ENCODE peak calls at places on chromosomes 5 and 9, in eight cellular contexts. C is A673, E is NCI-H2029, I is RKO, P is LoVo, F is WERI-Rb-1, A is cerebellar cortex, Q is upper lobe of right lung. R is an unnamed sample.

GRCh38 chr5:65900746-65901145 is 25.6 kb upstream of the ERBIN start:
- DNase-seq in C (no peak), E (no peak), I (no peak), P (no peak), F (no peak), A (no peak), Q (no peak), R (no peak)

GRCh38 chr5:96257904-96258303 is 175.1 kb downstream of the PCSK1 start:
- DNase-seq in C (no peak), E (no peak), I (peak), P (no peak), F (no peak), A (no peak), Q (no peak), R (no peak)

GRCh38 chr5:56148453-56148971 is 84.6 kb downstream of the ANKRD55 start:
- DNase-seq in C (no peak), E (peak), I (no peak), P (no peak), F (peak), A (no peak), Q (no peak), R (peak)

GRCh38 chr5:34820593-34820992 is 18.4 kb upstream of the TTC23L start:
- DNase-seq in C (no peak), E (no peak), I (no peak), P (no peak), F (no peak), A (no peak), Q (no peak), R (no peak)

GRCh38 chr9:90368241-90368640 is 274.4 kb downstream of the DIRAS2 start:
- DNase-seq in C (no peak), E (no peak), I (no peak), P (no peak), F (no peak), A (no peak), Q (no peak), R (peak)

GRCh38 chr9:100112677-100113336 is 13.8 kb downstream of the INVS start:
- DNase-seq in C (no peak), E (no peak), I (no peak), P (no peak), F (peak), A (no peak), Q (no peak), R (no peak)

GRCh38 chr5:39433838-39434237 is 9.1 kb upstream of the DAB2 start:
- DNase-seq in C (no peak), E (no peak), I (no peak), P (no peak), F (no peak), A (no peak), Q (no peak), R (no peak)

GRCh38 chr5:1161108-1161831 is 40.1 kb upstream of the SLC6A19 start:
- DNase-seq in C (no peak), E (peak), I (no peak), P (peak), F (no peak), A (no peak), Q (no peak), R (no peak)

GRCh38 chr9:83312543-83312942 is 225.7 kb downstream of the FRMD3 start:
- DNase-seq in C (no peak), E (peak), I (no peak), P (no peak), F (no peak), A (no peak), Q (no peak), R (peak)

GRCh38 chr9:136138566-136138965 is 19.9 kb upstream of the TMEM250 start:
- DNase-seq in C (peak), E (peak), I (no peak), P (no peak), F (peak), A (peak), Q (no peak), R (peak)

GRCh38 chr9:5455181-5455580 is 4.8 kb downstream of the CD274 start:
- DNase-seq in C (no peak), E (no peak), I (peak), P (no peak), F (no peak), A (no peak), Q (no peak), R (no peak)

GRCh38 chr5:61599370-61600140 is 267.5 kb downstream of the ZSWIM6 start:
- DNase-seq in C (peak), E (peak), I (no peak), P (no peak), F (no peak), A (peak), Q (no peak), R (peak)

GRCh38 chr9:126166866-126167265 is 159.8 kb upstream of the MVB12B start:
- DNase-seq in C (no peak), E (no peak), I (no peak), P (no peak), F (no peak), A (no peak), Q (peak), R (no peak)